ENCODE peak calls at places on chromosomes 6 and 20, in five cellular contexts. N, X, K, C and M are unnamed samples.
A peak's percentile ranks its signal among the peaks of the same experiment; 100 is the strongest.

GRCh38 chr6:115000736-115001135 is 657.9 kb upstream of the HS3ST5 start:
- DNase-seq in N (no peak), K (no peak), C (no peak), X (no peak), M (no peak)

GRCh38 chr6:5679696-5680494 is 326.8 kb downstream of the NRN1 start:
- DNase-seq in C (no peak), X (no peak), K (no peak), N (no peak), M (no peak)

GRCh38 chr20:1861347-1861987 is 33.7 kb upstream of the SIRPA start:
- DNase-seq in N (no peak), C (no peak), X (peak; percentile 47), K (no peak), M (no peak)

GRCh38 chr6:73477407-73477806 is 15.9 kb downstream of the MTO1 start:
- DNase-seq in X (no peak), K (no peak), C (no peak), N (no peak), M (no peak)

GRCh38 chr6:29858006-29858405 is 30.4 kb downstream of the HLA-G start:
- DNase-seq in K (no peak), X (no peak), C (no peak), N (no peak), M (no peak)

GRCh38 chr6:135703621-135704020 is 147.9 kb upstream of the PDE7B start:
- DNase-seq in C (no peak), K (no peak), X (no peak), N (no peak), M (no peak)

GRCh38 chr6:34680802-34681515 is 15.6 kb downstream of the ILRUN start:
- DNase-seq in C (no peak), X (no peak), N (peak; percentile 38), K (no peak), M (peak; percentile 51)

GRCh38 chr20:32052792-32053362 is 835 bp downstream of the HCK start:
- DNase-seq in C (no peak), N (no peak), X (no peak), K (peak; percentile 70), M (peak; percentile 45)

GRCh38 chr20:37524859-37525708 is 2.6 kb downstream of the BLCAP start:
- DNase-seq in X (peak; percentile 66), N (peak; percentile 41), C (no peak), K (no peak), M (no peak)

GRCh38 chr6:121437861-121438651 is 2.6 kb downstream of the GJA1 start:
- DNase-seq in X (peak; percentile 51), N (peak; percentile 65), C (no peak), K (no peak), M (peak; percentile 48)

GRCh38 chr20:37524221-37524700 is 3.2 kb downstream of the NNAT start:
- DNase-seq in K (no peak), C (no peak), X (peak; percentile 59), N (no peak), M (peak; percentile 40)

GRCh38 chr6:15329154-15329781 is 83.4 kb downstream of the JARID2 start:
- DNase-seq in N (peak; percentile 97), K (peak; percentile 42), C (no peak), X (no peak), M (no peak)

GRCh38 chr20:34988176-34988540 is 32.5 kb downstream of the MYH7B start:
- DNase-seq in N (peak; percentile 7), K (no peak), X (no peak), C (no peak), M (no peak)

GRCh38 chr6:158761746-158762145 is 57.4 kb downstream of the EZR start:
- DNase-seq in K (no peak), C (no peak), X (no peak), N (no peak), M (no peak)

GRCh38 chr6:15026832-15027231 is 219.0 kb upstream of the JARID2 start:
- DNase-seq in C (no peak), K (no peak), N (peak; percentile 52), X (peak; percentile 65), M (no peak)

GRCh38 chr20:54550776-54551396 is 75.5 kb downstream of the DOK5 start:
- DNase-seq in X (no peak), K (no peak), C (no peak), N (peak; percentile 40), M (no peak)

GRCh38 chr20:1368448-1369199 is 24.2 kb downstream of the FKBP1A start:
- DNase-seq in N (peak; percentile 48), C (no peak), K (no peak), X (no peak), M (no peak)

GRCh38 chr20:34907616-34908469 is 31.4 kb downstream of the ACSS2 start:
- DNase-seq in X (peak; percentile 17), N (peak; percentile 89), K (no peak), C (no peak), M (peak; percentile 68)

GRCh38 chr6:161959072-161959471 is 685.2 kb upstream of the AGPAT4 start:
- DNase-seq in N (no peak), X (no peak), C (no peak), K (no peak), M (no peak)

GRCh38 chr6:134938896-134939295 is 11.0 kb downstream of the ALDH8A1 start:
- DNase-seq in K (no peak), X (no peak), N (no peak), C (peak; percentile 22), M (no peak)

GRCh38 chr6:157462956-157463742 is 82.2 kb downstream of the ZDHHC14 start:
- DNase-seq in C (no peak), N (no peak), K (no peak), X (no peak), M (no peak)

GRCh38 chr6:108562503-108562993 is 1.8 kb downstream of the FOXO3 start:
- DNase-seq in X (peak; percentile 84), N (peak; percentile 81), K (peak; percentile 79), C (no peak), M (no peak)

GRCh38 chr20:13936781-13937576 is 53.4 kb downstream of the SEL1L2 start:
- DNase-seq in N (no peak), K (no peak), C (no peak), X (no peak), M (no peak)

DNA sequence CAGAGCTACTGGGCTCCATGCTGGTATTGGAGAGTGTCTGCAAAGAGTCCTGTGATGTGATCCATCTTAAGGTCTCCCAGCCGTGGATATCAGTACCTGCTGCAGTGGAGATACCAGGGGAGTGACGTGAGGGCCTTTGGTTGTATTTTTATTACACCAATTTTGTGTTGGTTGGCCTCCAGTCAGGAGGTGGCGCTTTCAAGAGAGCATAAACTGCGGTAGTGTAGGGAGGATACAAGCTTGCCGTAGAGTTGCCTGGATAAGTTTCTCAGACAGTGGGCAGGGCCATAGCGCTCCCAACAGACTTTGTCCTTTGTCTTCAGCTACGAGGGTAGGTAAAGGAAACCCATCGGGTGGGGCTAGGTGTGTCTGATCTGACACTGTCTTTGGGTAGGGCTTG is 113.0 kb upstream of the CEP162 start:
- DNase-seq in X (no peak), C (no peak), K (no peak), N (no peak), M (no peak)
- H3K4me3 ChIP-seq in X (no peak overlapping the region), C (no peak overlapping the region), K (no peak overlapping the region), N (no peak overlapping the region), M (no peak overlapping the region)

DNA sequence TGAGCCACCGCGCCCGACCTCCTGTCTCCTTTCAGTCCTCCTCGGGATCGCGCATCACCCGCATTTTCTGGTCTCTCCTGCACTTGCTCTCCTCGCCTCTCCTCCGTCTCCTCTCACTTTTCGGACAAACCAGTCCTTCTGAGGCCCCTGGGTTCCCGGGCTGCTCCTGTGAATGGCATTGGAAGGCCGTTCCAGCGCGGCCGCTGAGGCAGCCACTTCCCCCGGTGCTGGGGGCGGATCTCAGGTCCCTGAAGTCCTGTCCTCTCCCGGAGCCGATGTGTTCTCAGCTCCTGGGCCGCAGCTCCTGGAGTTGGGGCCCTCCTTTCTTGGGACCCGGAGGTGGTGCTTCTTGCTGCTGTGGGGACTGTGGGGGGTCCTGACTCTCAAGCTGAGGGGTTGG is 803 bp downstream of the MICB start:
- DNase-seq in K (peak; percentile 72), N (no peak), C (no peak), X (no peak), M (no peak)
- H3K4me3 ChIP-seq in K (peak overlapping the region; percentile 49), N (peak overlapping the region; percentile 44), C (no peak overlapping the region), X (no peak overlapping the region), M (peak overlapping the region; percentile 68)

GRCh38 chr6:1667805-1668175 is 58.1 kb downstream of the FOXC1 start:
- DNase-seq in K (no peak), X (no peak), N (no peak), C (no peak), M (no peak)

GRCh38 chr6:1667012-1667804 is 57.5 kb downstream of the FOXC1 start:
- DNase-seq in K (no peak), N (no peak), X (no peak), C (no peak), M (no peak)

GRCh38 chr6:1670711-1671462 is 61.2 kb downstream of the FOXC1 start:
- DNase-seq in X (no peak), C (no peak), K (no peak), N (peak; percentile 26), M (no peak)

GRCh38 chr6:1672379-1672778 is 62.7 kb downstream of the FOXC1 start:
- DNase-seq in N (peak; percentile 4), X (no peak), C (no peak), K (no peak), M (no peak)

GRCh38 chr6:1669996-1670395 is 60.3 kb downstream of the FOXC1 start:
- DNase-seq in X (no peak), N (no peak), K (no peak), C (no peak), M (no peak)
- H3K4me3 ChIP-seq in X (no peak overlapping the region), N (no peak overlapping the region), K (no peak overlapping the region), C (no peak overlapping the region), M (no peak overlapping the region)

DNA sequence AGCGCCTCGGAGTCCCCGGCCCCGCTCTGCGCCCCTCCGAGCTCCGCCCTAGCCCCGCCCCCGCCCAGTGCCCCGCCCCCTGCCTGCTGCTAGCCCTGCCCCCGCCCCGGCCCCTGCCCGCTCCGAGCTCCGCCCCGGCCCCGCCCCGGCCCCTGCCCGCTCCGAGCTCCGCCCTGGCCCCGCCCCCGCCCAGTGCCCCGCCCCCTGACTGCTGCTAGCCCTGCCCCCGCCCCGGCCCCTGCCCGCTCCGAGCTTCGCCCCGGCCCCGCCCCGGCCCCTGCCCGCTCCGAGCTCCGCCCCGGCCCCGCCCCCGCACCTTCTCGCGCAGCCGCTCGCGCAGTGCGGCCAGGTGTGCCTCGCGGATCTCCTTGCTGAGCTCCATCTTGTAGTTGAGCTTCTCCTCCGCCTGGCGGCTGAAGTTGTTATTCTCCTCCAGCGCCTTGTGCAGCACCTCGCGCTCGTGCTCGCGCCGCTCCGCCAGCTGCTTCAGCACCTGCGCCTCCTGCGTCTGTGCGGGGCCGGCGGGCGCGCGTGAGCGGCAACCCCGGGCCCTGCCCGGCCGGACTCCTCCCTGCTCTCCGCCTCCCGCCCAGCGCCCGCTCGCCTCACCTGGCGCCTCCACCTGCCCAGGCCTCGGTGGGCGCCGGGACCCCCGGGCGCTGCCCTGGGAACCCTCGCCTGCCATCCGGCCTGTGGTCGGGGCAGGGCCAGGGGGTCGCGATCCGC is 11.3 kb downstream of the STMN3 start:
- DNase-seq in N (peak; percentile 75), X (peak; percentile 92), C (peak; percentile 97), K (peak; percentile 97), M (peak; percentile 94)
- H3K4me3 ChIP-seq in N (peak overlapping the region; percentile 56), X (peak overlapping the region; percentile 48), C (peak overlapping the region; percentile 92), K (peak overlapping the region; percentile 43), M (peak overlapping the region; percentile 57)

DNA sequence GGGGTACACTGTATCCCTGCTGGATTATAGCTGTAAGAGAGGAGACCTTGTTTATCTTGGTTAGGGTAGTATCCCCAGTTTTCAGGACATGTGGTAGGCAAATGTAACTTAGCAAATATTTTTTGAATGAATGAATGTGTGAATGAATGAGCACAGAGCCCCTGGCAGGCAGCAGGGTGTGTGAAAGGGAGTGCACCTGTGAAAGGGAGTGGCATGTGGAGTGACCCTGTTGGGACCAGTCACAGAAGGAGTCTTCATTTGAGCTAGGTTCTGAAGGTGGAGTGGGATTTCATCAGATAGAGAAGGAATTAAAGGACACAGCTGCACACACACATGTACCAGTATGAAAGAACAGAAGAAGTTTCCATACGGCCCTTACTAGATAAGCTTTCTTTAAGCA is 4.9 kb downstream of the SMAP1 start:
- DNase-seq in K (no peak), C (no peak), N (no peak), X (no peak), M (no peak)
- H3K4me3 ChIP-seq in K (no peak overlapping the region), C (no peak overlapping the region), N (no peak overlapping the region), X (no peak overlapping the region), M (no peak overlapping the region)